ENCODE peak calls at places on chromosomes 1 and 21, in six cellular contexts. Q is A549; U is EH; K is myocyte; X is stimulated activated naive CD4-positive, alpha-beta T cell; E is H7. G is an unnamed sample.

GRCh38 chr1:219463629-219464028 is 149.3 kb downstream of the ZC3H11B start:
- DNase-seq in Q (no peak), U (peak; percentile 40), K (no peak), X (no peak), E (no peak), G (no peak)

GRCh38 chr21:42234464-42235241 is 15.7 kb downstream of the ABCG1 start:
- DNase-seq in Q (peak; percentile 36), U (no peak), K (peak; percentile 18), X (peak; percentile 77), E (peak; percentile 96), G (peak; percentile 87)

GRCh38 chr1:219517031-219517430 is 95.9 kb downstream of the ZC3H11B start:
- DNase-seq in Q (no peak), U (peak; percentile 5), K (no peak), X (no peak), E (no peak), G (no peak)

GRCh38 chr1:113871597-113872113 is at the start of gene PTPN22:
- DNase-seq in Q (no peak), U (peak; percentile 85), K (peak; percentile 86), X (peak; percentile 64), E (no peak), G (peak; percentile 47)

GRCh38 chr1:204213668-204214662 is at the start of gene GOLT1A:
- DNase-seq in Q (peak; percentile 91), U (peak; percentile 84), K (peak; percentile 76), X (peak; percentile 19), E (peak; percentile 95), G (peak; percentile 50)

GRCh38 chr1:153597206-153597605 is 15.7 kb downstream of the S100A16 start:
- DNase-seq in Q (peak; percentile 44), U (peak; percentile 72), K (no peak), X (no peak), E (no peak), G (no peak)

GRCh38 chr1:213416461-213417224 is 365.6 kb downstream of the RPS6KC1 start:
- DNase-seq in Q (no peak), U (no peak), K (no peak), X (no peak), E (no peak), G (no peak)

GRCh38 chr1:214455971-214456867 is 95.2 kb downstream of the PTPN14 start:
- DNase-seq in Q (no peak), U (peak; percentile 57), K (no peak), X (no peak), E (no peak), G (no peak)

GRCh38 chr1:1763657-1764621 is 14.3 kb downstream of the NADK start:
- DNase-seq in Q (peak; percentile 67), U (peak; percentile 83), K (no peak), X (no peak), E (no peak), G (no peak)

GRCh38 chr1:42035205-42035829 is 116.6 kb upstream of the HIVEP3 start:
- DNase-seq in Q (peak; percentile 18), U (peak; percentile 63), K (peak; percentile 50), X (peak; percentile 84), E (peak; percentile 95), G (peak; percentile 79)

GRCh38 chr1:234862944-234863515 is 253.1 kb upstream of the IRF2BP2 start:
- DNase-seq in Q (no peak), U (peak; percentile 86), K (peak; percentile 91), X (no peak), E (no peak), G (no peak)

GRCh38 chr21:27424601-27425000 is 457.7 kb upstream of the ADAMTS5 start:
- DNase-seq in Q (no peak), U (peak; percentile 73), K (peak; percentile 76), X (no peak), E (no peak), G (no peak)

GRCh38 chr1:85504417-85504816 is 39.5 kb upstream of the DDAH1 start:
- DNase-seq in Q (no peak), U (peak; percentile 71), K (no peak), X (no peak), E (no peak), G (no peak)

GRCh38 chr1:58515794-58516401 is 30.6 kb downstream of the OMA1 start:
- DNase-seq in Q (peak; percentile 70), U (peak; percentile 80), K (peak; percentile 77), X (no peak), E (peak; percentile 63), G (peak; percentile 36)

GRCh38 chr21:37871121-37871862 is 45.0 kb downstream of the KCNJ6 start:
- DNase-seq in Q (peak; percentile 35), U (peak; percentile 81), K (peak; percentile 66), X (no peak), E (no peak), G (no peak)

GRCh38 chr1:8011016-8011415 is 15.1 kb downstream of the ERRFI1 start:
- DNase-seq in Q (no peak), U (no peak), K (peak; percentile 90), X (no peak), E (no peak), G (no peak)

GRCh38 chr1:41917051-41917530 is 1.6 kb downstream of the HIVEP3 start:
- DNase-seq in Q (no peak), U (no peak), K (no peak), X (no peak), E (no peak), G (no peak)

GRCh38 chr21:31557956-31558838 is 101.3 kb upstream of the SOD1 start:
- DNase-seq in Q (no peak), U (no peak), K (peak; percentile 24), X (peak; percentile 30), E (peak; percentile 79), G (peak; percentile 45)

GRCh38 chr1:77218477-77219165 is 609 bp downstream of the PIGK start:
- DNase-seq in Q (no peak), U (peak; percentile 46), K (peak; percentile 11), X (no peak), E (no peak), G (no peak)

GRCh38 chr1:66244429-66244828 is 289.5 kb upstream of the SGIP1 start:
- DNase-seq in Q (no peak), U (peak; percentile 47), K (peak; percentile 68), X (no peak), E (no peak), G (no peak)

GRCh38 chr1:8095584-8095983 is 69.5 kb upstream of the ERRFI1 start:
- DNase-seq in Q (no peak), U (no peak), K (no peak), X (no peak), E (no peak), G (no peak)

GRCh38 chr1:87937774-87938173 is 609.1 kb downstream of the LMO4 start:
- DNase-seq in Q (no peak), U (no peak), K (no peak), X (no peak), E (no peak), G (no peak)

GRCh38 chr21:45910548-45911221 is 70.9 kb upstream of the COL6A1 start:
- DNase-seq in Q (no peak), U (no peak), K (no peak), X (no peak), E (no peak), G (no peak)

GRCh38 chr1:92425617-92426016 is 61.1 kb downstream of the GFI1 start:
- DNase-seq in Q (no peak), U (no peak), K (no peak), X (no peak), E (peak; percentile 43), G (no peak)

G was measured in germinal center.